ENCODE peak calls at places on chromosome 5, in nine cellular contexts. A, R, O, T, B, I, U, D and J are unnamed samples.

GRCh38 chr5:111857067-111857466 is 100.1 kb upstream of the NREP start:
- DNase-seq in A (no peak), B (no peak), R (no peak), T (no peak), I (no peak), U (no peak), O (no peak), D (no peak), J (no peak)

GRCh38 chr5:88675758-88676636 is 207.0 kb downstream of the MEF2C start:
- DNase-seq in B (no peak), R (peak; percentile 90), A (no peak), T (no peak), O (no peak), D (peak; percentile 32), I (no peak), U (peak; percentile 93), J (no peak)

GRCh38 chr5:34412769-34413168 is 243.4 kb upstream of the RAI14 start:
- DNase-seq in R (no peak), I (no peak), O (no peak), D (no peak), B (no peak), A (no peak), T (no peak), U (peak; percentile 71), J (no peak)

GRCh38 chr5:17895296-17896058 is 261.2 kb downstream of the TAF11L14 start:
- DNase-seq in D (no peak), A (peak; percentile 47), O (no peak), B (no peak), R (no peak), U (no peak), I (no peak), T (no peak), J (no peak)

GRCh38 chr5:33641722-33642505 is 201.1 kb downstream of the TARS1 start:
- DNase-seq in A (peak; percentile 55), I (no peak), D (peak; percentile 7), R (no peak), B (no peak), U (peak; percentile 51), O (no peak), T (no peak), J (no peak)

GRCh38 chr5:133679534-133679933 is 67.2 kb upstream of the FSTL4 start:
- DNase-seq in D (no peak), U (no peak), B (peak; percentile 38), R (no peak), A (no peak), T (no peak), O (no peak), I (no peak), J (no peak)

GRCh38 chr5:176862330-176862995 is 36.7 kb downstream of the HK3 start:
- DNase-seq in A (no peak), D (no peak), I (no peak), T (no peak), O (peak; percentile 24), R (no peak), U (no peak), B (no peak), J (no peak)

GRCh38 chr5:137641148-137641547 is 94.7 kb downstream of the KLHL3 start:
- DNase-seq in B (no peak), T (no peak), O (no peak), U (no peak), I (no peak), A (no peak), R (no peak), D (no peak), J (no peak)

GRCh38 chr5:44388504-44389409 is 463 bp downstream of the FGF10 start:
- DNase-seq in I (peak; percentile 8), U (peak; percentile 59), A (no peak), T (no peak), O (peak; percentile 3), B (no peak), R (peak; percentile 37), D (no peak), J (peak; percentile 12)

GRCh38 chr5:177405805-177406204 is 3.6 kb downstream of the F12 start:
- DNase-seq in D (no peak), A (no peak), T (no peak), U (no peak), O (no peak), B (peak; percentile 62), I (no peak), R (no peak), J (no peak)

GRCh38 chr5:161751265-161751664 is 65.7 kb downstream of the GABRA6 start:
- DNase-seq in A (no peak), I (no peak), D (no peak), B (no peak), O (no peak), R (no peak), T (no peak), U (peak; percentile 48), J (no peak)

GRCh38 chr5:71633255-71634155 is 46.4 kb downstream of the MCCC2 start:
- DNase-seq in T (no peak), B (no peak), A (no peak), U (no peak), D (no peak), R (no peak), O (no peak), I (no peak), J (no peak)

GRCh38 chr5:106020889-106021288 is 1649.8 kb downstream of the EFNA5 start:
- DNase-seq in D (no peak), B (no peak), O (no peak), U (no peak), A (no peak), I (no peak), R (no peak), T (no peak), J (no peak)

GRCh38 chr5:1515311-1515920 is 8.3 kb downstream of the LPCAT1 start:
- DNase-seq in U (peak; percentile 32), B (peak; percentile 36), D (no peak), O (no peak), T (no peak), I (peak; percentile 10), R (no peak), A (no peak), J (peak; percentile 40)

GRCh38 chr5:16464664-16465543 is 696 bp downstream of the ZNF622 start:
- DNase-seq in T (no peak), A (no peak), U (no peak), B (no peak), D (no peak), O (no peak), I (no peak), R (no peak), J (no peak)
- H3K27ac ChIP-seq in T (peak overlapping the region; percentile 80), A (peak overlapping the region; percentile 82), U (no peak overlapping the region), B (peak overlapping the region; percentile 89), D (peak overlapping the region; percentile 82), O (peak overlapping the region; percentile 75), I (peak overlapping the region; percentile 96), R (no peak overlapping the region), J (peak overlapping the region; percentile 89)

GRCh38 chr5:15124461-15124860 is 252.9 kb upstream of the ANKH start:
- DNase-seq in T (no peak), R (no peak), B (no peak), I (no peak), U (no peak), O (no peak), D (no peak), A (no peak), J (no peak)
- H3K27ac ChIP-seq in T (no peak overlapping the region), R (no peak overlapping the region), B (no peak overlapping the region), I (no peak overlapping the region), U (no peak overlapping the region), O (no peak overlapping the region), D (no peak overlapping the region), A (no peak overlapping the region), J (no peak overlapping the region)

DNA sequence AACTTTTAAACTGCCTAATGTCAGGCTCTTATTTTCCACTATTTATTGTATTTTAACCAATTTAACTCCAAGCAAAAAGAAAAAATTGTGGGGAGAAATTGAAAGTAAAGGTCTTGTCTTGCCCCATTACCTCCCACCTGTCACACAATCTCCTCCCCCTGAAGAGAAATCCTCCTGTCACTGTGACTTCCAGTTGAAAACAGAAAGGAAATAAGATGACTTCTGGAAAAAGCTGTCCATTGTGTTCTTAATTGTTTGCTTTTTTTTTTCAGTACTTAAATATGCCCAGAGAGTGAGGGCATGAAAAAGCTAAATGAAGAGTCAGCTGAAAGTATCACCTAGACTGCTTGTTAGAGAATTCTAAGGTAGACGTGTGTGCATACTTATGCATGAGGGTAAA is 5.6 kb downstream of the NR2F1-AS1 start:
- DNase-seq in D (no peak), B (no peak), R (no peak), U (no peak), A (no peak), T (no peak), I (no peak), O (no peak), J (no peak)
- H3K27ac ChIP-seq in D (no peak overlapping the region), B (no peak overlapping the region), R (no peak overlapping the region), U (no peak overlapping the region), A (no peak overlapping the region), T (no peak overlapping the region), I (no peak overlapping the region), O (no peak overlapping the region), J (no peak overlapping the region)

GRCh38 chr5:74638776-74639537 is 1.6 kb downstream of the ENC1 start:
- DNase-seq in A (no peak), U (no peak), R (no peak), B (no peak), D (no peak), O (no peak), I (no peak), T (no peak), J (no peak)

GRCh38 chr5:74641778-74642542 is 1.4 kb upstream of the ENC1 start:
- DNase-seq in B (no peak), U (peak; percentile 80), I (no peak), A (peak; percentile 67), T (peak; percentile 15), R (peak; percentile 39), D (peak; percentile 25), O (peak; percentile 57), J (no peak)

GRCh38 chr5:74641014-74641777 is 668 bp upstream of the ENC1 start:
- DNase-seq in B (peak; percentile 81), R (peak; percentile 75), I (peak; percentile 78), D (no peak), U (peak; percentile 86), T (peak; percentile 11), O (peak; percentile 70), A (peak; percentile 60), J (peak; percentile 86)

GRCh38 chr5:74640450-74641013 is at the start of gene ENC1:
- DNase-seq in O (peak; percentile 68), I (peak; percentile 89), B (peak; percentile 81), T (peak; percentile 37), A (peak; percentile 87), R (peak; percentile 84), U (peak; percentile 99), D (peak; percentile 73), J (peak; percentile 93)

DNA sequence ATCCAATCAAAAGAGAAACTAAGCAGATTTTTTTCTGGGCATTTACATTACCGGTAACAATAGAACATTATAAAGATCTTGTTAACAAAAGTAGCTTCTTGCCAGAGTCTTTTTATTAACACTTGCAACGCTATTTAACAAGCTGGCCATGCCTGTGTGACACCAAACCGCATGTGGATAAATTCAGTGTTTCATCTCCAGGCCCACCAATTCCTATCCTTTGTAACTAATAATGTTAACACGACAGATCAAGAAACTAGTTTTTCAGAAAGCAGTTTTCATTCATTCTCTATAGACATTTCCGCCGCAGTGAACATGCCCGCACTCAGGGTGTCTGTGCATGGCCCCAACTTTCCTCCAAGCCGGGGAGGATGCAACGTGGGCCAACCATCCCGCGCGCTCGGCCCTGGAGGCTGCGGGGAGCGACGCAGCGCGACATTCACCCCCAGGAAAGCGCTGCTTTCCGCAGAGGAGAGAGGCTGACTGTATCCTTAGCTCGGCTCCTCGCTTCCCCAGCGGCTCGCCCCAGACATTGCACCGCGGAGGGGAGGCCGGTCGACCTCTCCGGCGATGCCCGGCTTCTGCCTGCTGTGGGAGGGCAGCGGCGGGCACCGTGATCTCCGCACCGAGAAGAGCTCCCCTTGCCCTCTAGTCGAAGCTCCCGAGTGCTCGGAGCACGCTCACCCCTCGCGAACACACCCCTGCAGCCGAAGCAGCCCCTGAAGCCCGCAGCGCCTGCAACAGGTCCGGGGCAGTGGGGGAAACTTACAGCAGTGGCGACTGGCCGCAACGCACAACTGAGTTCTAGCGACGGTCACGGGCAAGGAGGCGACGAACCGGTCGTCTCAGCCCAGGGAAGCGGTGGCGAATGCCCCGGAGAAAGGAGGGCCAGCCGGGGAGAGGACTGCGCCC is 734 bp downstream of the ENC1 start:
- DNase-seq in T (no peak), O (no peak), R (no peak), B (no peak), D (peak; percentile 25), U (peak; percentile 55), I (peak; percentile 53), A (no peak), J (peak; percentile 75)
- H3K27ac ChIP-seq in T (peak overlapping the region; percentile 43), O (peak overlapping the region; percentile 97), R (peak overlapping the region; percentile 24), B (peak overlapping the region; percentile 76), D (peak overlapping the region; percentile 55), U (peak overlapping the region; percentile 81), I (peak overlapping the region; percentile 94), A (peak overlapping the region; percentile 67), J (peak overlapping the region; percentile 82)